ENCODE peak calls at places on chromosomes 5 and 9, in four cellular contexts. Z is HepG2, F is H1, I is K562. X is an unnamed sample.

GRCh38 chr9:72909428-72909827 is 43.4 kb downstream of the ALDH1A1 start:
- DNase-seq in F (no peak), Z (peak; percentile 1), I (no peak), X (no peak)

GRCh38 chr9:89793551-89793950 is 188.7 kb downstream of the GADD45G start:
- DNase-seq in I (no peak), Z (no peak), F (no peak), X (no peak)

GRCh38 chr5:310941-311434 is 10.5 kb upstream of the AHRR start:
- DNase-seq in F (no peak), I (no peak), Z (no peak), X (no peak)

GRCh38 chr5:34694012-34694411 is 37.9 kb downstream of the RAI14 start:
- DNase-seq in F (no peak), I (no peak), Z (no peak), X (no peak)

GRCh38 chr9:8924529-8924928 is 1125.0 kb upstream of the DMAC1 start:
- DNase-seq in Z (no peak), F (no peak), I (no peak), X (no peak)

GRCh38 chr5:10364186-10364689 is 10.7 kb downstream of the MARCHF6 start:
- DNase-seq in I (peak; percentile 39), F (no peak), Z (peak; percentile 14), X (no peak)

GRCh38 chr5:179427032-179427675 is 81.9 kb upstream of the ADAMTS2 start:
- DNase-seq in I (no peak), Z (no peak), F (no peak), X (no peak)

GRCh38 chr9:136342191-136343120 is 15.1 kb downstream of the GPSM1 start:
- DNase-seq in Z (no peak), I (peak; percentile 96), F (peak; percentile 80), X (peak; percentile 68)

GRCh38 chr9:117403848-117404247 is 11.0 kb downstream of the ASTN2 start:
- DNase-seq in F (no peak), I (no peak), Z (no peak), X (no peak)

GRCh38 chr5:80975065-80975464 is 14.9 kb downstream of the RASGRF2 start:
- DNase-seq in I (no peak), Z (peak; percentile 31), F (no peak), X (peak; percentile 41)

GRCh38 chr9:82489579-82489915 is 501.0 kb downstream of the SPATA31D1 start:
- DNase-seq in F (no peak), I (no peak), Z (no peak), X (no peak)

GRCh38 chr9:69805962-69806633 is 14.5 kb upstream of the CFAP95 start:
- DNase-seq in Z (no peak), F (no peak), I (no peak), X (no peak)

GRCh38 chr5:52989025-52989780 is at the start of gene ITGA2:
- DNase-seq in I (peak; percentile 47), F (no peak), Z (peak; percentile 74), X (peak; percentile 72)

GRCh38 chr9:35552376-35552775 is 52.7 kb upstream of the TESK1 start:
- DNase-seq in F (no peak), I (no peak), Z (no peak), X (no peak)

GRCh38 chr5:106397700-106398099 is 1273.0 kb downstream of the EFNA5 start:
- DNase-seq in F (no peak), I (no peak), Z (no peak), X (peak; percentile 55)

GRCh38 chr9:71895122-71895521 is 15.9 kb downstream of the ABHD17B start:
- DNase-seq in Z (no peak), I (no peak), F (no peak), X (no peak)

GRCh38 chr5:150159741-150160179 is 4.1 kb upstream of the PDGFRB start:
- DNase-seq in Z (no peak), F (no peak), I (peak; percentile 65), X (no peak)

GRCh38 chr5:177402271-177403043 is 2.0 kb upstream of the PFN3 start:
- DNase-seq in Z (no peak), I (no peak), F (peak; percentile 68), X (peak; percentile 97)

GRCh38 chr5:113171520-113171919 is 194.9 kb downstream of the DCP2 start:
- DNase-seq in Z (no peak), I (no peak), F (no peak), X (no peak)

GRCh38 chr5:76204191-76204590 is 121.0 kb downstream of the SV2C start:
- DNase-seq in Z (no peak), F (no peak), I (no peak), X (no peak)
- TF ChIP-seq RNF2 in Z (no peak), F (no peak), I (no peak), X (no peak)

GRCh38 chr9:18115131-18115530 is 358.8 kb upstream of the ADAMTSL1 start:
- DNase-seq in I (no peak), F (no peak), Z (no peak), X (no peak)
- TF ChIP-seq EP300 in I (no peak), F (no peak), Z (no peak), X (no peak)

GRCh38 chr5:1801954-1802295 is 718 bp downstream of the NDUFS6 start:
- DNase-seq in F (no peak), I (no peak), Z (peak; percentile 24), X (peak; percentile 17)
- TF ChIP-seq RAD21 in F (no peak), I (no peak), Z (no peak), X (no peak)

GRCh38 chr5:96431376-96432244 is 1.4 kb downstream of the PCSK1 start:
- DNase-seq in I (no peak), F (no peak), Z (no peak), X (no peak)

GRCh38 chr5:96439477-96440184 is 6.6 kb upstream of the PCSK1 start:
- DNase-seq in Z (no peak), F (no peak), I (no peak), X (no peak)

GRCh38 chr5:96432245-96433065 is 593 bp downstream of the PCSK1 start:
- DNase-seq in I (no peak), Z (no peak), F (no peak), X (no peak)

GRCh38 chr5:96433066-96433447 is at the start of gene PCSK1:
- DNase-seq in I (no peak), Z (no peak), F (no peak), X (no peak)

GRCh38 chr5:96434201-96434645 is 1.2 kb upstream of the PCSK1 start:
- DNase-seq in F (no peak), Z (peak; percentile 48), I (peak; percentile 54), X (peak; percentile 36)
- TF ChIP-seq RNF2 in F (no peak), Z (no peak), I (no peak), X (no peak)

DNA sequence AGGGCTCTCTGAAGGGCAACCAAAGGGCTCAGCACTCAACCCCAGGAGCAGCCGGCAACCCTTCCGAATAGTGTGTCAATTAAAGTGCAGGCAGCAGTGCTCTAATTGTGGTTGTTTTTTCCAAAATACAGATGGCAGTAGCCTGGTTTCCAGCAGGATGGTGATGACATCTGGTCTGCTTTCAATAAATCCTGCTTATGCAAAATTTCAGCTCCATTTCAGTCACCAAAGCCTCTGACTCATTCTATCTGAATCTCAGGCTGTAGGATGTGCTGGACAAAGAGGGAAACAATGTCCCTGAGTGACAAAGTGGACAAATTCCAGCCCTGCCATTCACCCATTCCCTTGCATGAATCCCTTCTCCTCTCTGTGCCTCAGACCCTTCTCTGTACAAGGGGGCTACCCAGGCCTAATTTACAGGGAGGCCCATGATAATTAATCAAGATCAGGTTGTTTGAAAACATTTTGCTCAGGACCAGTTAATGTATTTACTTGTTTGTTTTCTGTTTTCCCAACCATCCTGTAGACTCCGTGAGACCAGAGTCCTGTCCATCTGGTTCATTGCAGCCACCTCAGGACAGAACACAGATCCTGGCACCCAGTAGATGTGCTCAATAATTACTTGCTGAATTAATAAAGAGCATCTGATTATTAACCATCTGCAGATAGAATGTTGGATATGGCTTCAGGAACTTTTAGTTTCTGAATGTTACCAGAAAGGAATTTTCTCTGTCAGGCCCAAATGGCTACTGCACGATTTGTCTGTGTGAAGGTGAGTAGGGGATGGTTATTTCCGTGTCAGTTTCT is 27.1 kb downstream of the FOXI1 start:
- DNase-seq in Z (no peak), I (no peak), F (no peak), X (no peak)
- TF ChIP-seq EP300 in Z (no peak), I (no peak), F (no peak), X (no peak)